ENCODE peak calls at places on chromosomes 11 and 22, in five cellular contexts. One of them, this sample, is unnamed.

GRCh38 chr11:108616549-108616948 is 23.0 kb upstream of the EXPH5 start:
- DNase-seq in activated CD4-positive, alpha-beta T cell treated with anti-CD3 and anti-CD28 coated beads, Interleukin-2, amount 10 ng/mL, durations not matched to agents 7 days and 5 days: no peak
- DNase-seq in Calu3: peak; percentile 22
- DNase-seq in mucosa of gallbladder: no peak
- DNase-seq in activated CD4-positive, alpha-beta memory T cell treated with anti-CD3 and anti-CD28 coated beads, Interleukin-2, amount 10 ng/mL, durations not matched to agents 7 days and 5 days: no peak
- DNase-seq in this sample: no peak

GRCh38 chr22:19871023-19871844 is 16.6 kb upstream of the GNB1L start:
- DNase-seq in mucosa of gallbladder: no peak
- DNase-seq in activated CD4-positive, alpha-beta memory T cell treated with anti-CD3 and anti-CD28 coated beads, Interleukin-2, amount 10 ng/mL, durations not matched to agents 7 days and 5 days: no peak
- DNase-seq in Calu3: no peak
- DNase-seq in activated CD4-positive, alpha-beta T cell treated with anti-CD3 and anti-CD28 coated beads, Interleukin-2, amount 10 ng/mL, durations not matched to agents 7 days and 5 days: no peak
- DNase-seq in this sample: no peak

GRCh38 chr22:33772793-33773192 is 147.5 kb downstream of the LARGE1 start:
- DNase-seq in mucosa of gallbladder: no peak
- DNase-seq in activated CD4-positive, alpha-beta memory T cell treated with anti-CD3 and anti-CD28 coated beads, Interleukin-2, amount 10 ng/mL, durations not matched to agents 7 days and 5 days: no peak
- DNase-seq in activated CD4-positive, alpha-beta T cell treated with anti-CD3 and anti-CD28 coated beads, Interleukin-2, amount 10 ng/mL, durations not matched to agents 7 days and 5 days: no peak
- DNase-seq in Calu3: no peak
- DNase-seq in this sample: no peak

GRCh38 chr11:2399488-2400068 is 972 bp upstream of the TSSC4 start:
- DNase-seq in activated CD4-positive, alpha-beta memory T cell treated with anti-CD3 and anti-CD28 coated beads, Interleukin-2, amount 10 ng/mL, durations not matched to agents 7 days and 5 days: no peak
- DNase-seq in Calu3: peak; percentile 29
- DNase-seq in mucosa of gallbladder: no peak
- DNase-seq in activated CD4-positive, alpha-beta T cell treated with anti-CD3 and anti-CD28 coated beads, Interleukin-2, amount 10 ng/mL, durations not matched to agents 7 days and 5 days: no peak
- DNase-seq in this sample: no peak

GRCh38 chr11:57622263-57622662 is 24.8 kb downstream of the SERPING1 start:
- DNase-seq in activated CD4-positive, alpha-beta memory T cell treated with anti-CD3 and anti-CD28 coated beads, Interleukin-2, amount 10 ng/mL, durations not matched to agents 7 days and 5 days: no peak
- DNase-seq in mucosa of gallbladder: no peak
- DNase-seq in activated CD4-positive, alpha-beta T cell treated with anti-CD3 and anti-CD28 coated beads, Interleukin-2, amount 10 ng/mL, durations not matched to agents 7 days and 5 days: no peak
- DNase-seq in Calu3: no peak
- DNase-seq in this sample: no peak

GRCh38 chr11:2826679-2827056 is 58.9 kb downstream of the CDKN1C start:
- DNase-seq in activated CD4-positive, alpha-beta memory T cell treated with anti-CD3 and anti-CD28 coated beads, Interleukin-2, amount 10 ng/mL, durations not matched to agents 7 days and 5 days: no peak
- DNase-seq in activated CD4-positive, alpha-beta T cell treated with anti-CD3 and anti-CD28 coated beads, Interleukin-2, amount 10 ng/mL, durations not matched to agents 7 days and 5 days: no peak
- DNase-seq in Calu3: no peak
- DNase-seq in mucosa of gallbladder: no peak
- DNase-seq in this sample: no peak

GRCh38 chr11:78015878-78016277 is 7.2 kb downstream of the KCTD14 start:
- DNase-seq in mucosa of gallbladder: no peak
- DNase-seq in activated CD4-positive, alpha-beta T cell treated with anti-CD3 and anti-CD28 coated beads, Interleukin-2, amount 10 ng/mL, durations not matched to agents 7 days and 5 days: no peak
- DNase-seq in Calu3: no peak
- DNase-seq in activated CD4-positive, alpha-beta memory T cell treated with anti-CD3 and anti-CD28 coated beads, Interleukin-2, amount 10 ng/mL, durations not matched to agents 7 days and 5 days: no peak
- DNase-seq in this sample: no peak

GRCh38 chr11:61075891-61076290 is 26.4 kb upstream of the CD5 start:
- DNase-seq in mucosa of gallbladder: no peak
- DNase-seq in activated CD4-positive, alpha-beta T cell treated with anti-CD3 and anti-CD28 coated beads, Interleukin-2, amount 10 ng/mL, durations not matched to agents 7 days and 5 days: no peak
- DNase-seq in Calu3: peak; percentile 68
- DNase-seq in activated CD4-positive, alpha-beta memory T cell treated with anti-CD3 and anti-CD28 coated beads, Interleukin-2, amount 10 ng/mL, durations not matched to agents 7 days and 5 days: no peak
- DNase-seq in this sample: no peak

GRCh38 chr22:22049684-22050083 is 67.1 kb upstream of the TOP3B start:
- DNase-seq in mucosa of gallbladder: no peak
- DNase-seq in Calu3: no peak
- DNase-seq in activated CD4-positive, alpha-beta memory T cell treated with anti-CD3 and anti-CD28 coated beads, Interleukin-2, amount 10 ng/mL, durations not matched to agents 7 days and 5 days: no peak
- DNase-seq in activated CD4-positive, alpha-beta T cell treated with anti-CD3 and anti-CD28 coated beads, Interleukin-2, amount 10 ng/mL, durations not matched to agents 7 days and 5 days: no peak
- DNase-seq in this sample: no peak

GRCh38 chr11:12930850-12931249 is 78.3 kb upstream of the RASSF10 start:
- DNase-seq in activated CD4-positive, alpha-beta T cell treated with anti-CD3 and anti-CD28 coated beads, Interleukin-2, amount 10 ng/mL, durations not matched to agents 7 days and 5 days: no peak
- DNase-seq in Calu3: no peak
- DNase-seq in mucosa of gallbladder: no peak
- DNase-seq in activated CD4-positive, alpha-beta memory T cell treated with anti-CD3 and anti-CD28 coated beads, Interleukin-2, amount 10 ng/mL, durations not matched to agents 7 days and 5 days: no peak
- DNase-seq in this sample: no peak

GRCh38 chr22:48541401-48542098 is 1286.1 kb downstream of the BRD1 start:
- DNase-seq in Calu3: no peak
- DNase-seq in activated CD4-positive, alpha-beta T cell treated with anti-CD3 and anti-CD28 coated beads, Interleukin-2, amount 10 ng/mL, durations not matched to agents 7 days and 5 days: no peak
- DNase-seq in activated CD4-positive, alpha-beta memory T cell treated with anti-CD3 and anti-CD28 coated beads, Interleukin-2, amount 10 ng/mL, durations not matched to agents 7 days and 5 days: no peak
- DNase-seq in mucosa of gallbladder: no peak
- DNase-seq in this sample: no peak

GRCh38 chr11:128472128-128473110 is 114.9 kb downstream of the ETS1 start:
- DNase-seq in activated CD4-positive, alpha-beta T cell treated with anti-CD3 and anti-CD28 coated beads, Interleukin-2, amount 10 ng/mL, durations not matched to agents 7 days and 5 days: peak; percentile 72
- DNase-seq in Calu3: no peak
- DNase-seq in activated CD4-positive, alpha-beta memory T cell treated with anti-CD3 and anti-CD28 coated beads, Interleukin-2, amount 10 ng/mL, durations not matched to agents 7 days and 5 days: no peak
- DNase-seq in mucosa of gallbladder: no peak
- DNase-seq in this sample: peak; percentile 78

GRCh38 chr22:29559030-29559429 is 5.5 kb upstream of the THOC5 start:
- DNase-seq in activated CD4-positive, alpha-beta memory T cell treated with anti-CD3 and anti-CD28 coated beads, Interleukin-2, amount 10 ng/mL, durations not matched to agents 7 days and 5 days: no peak
- DNase-seq in Calu3: no peak
- DNase-seq in activated CD4-positive, alpha-beta T cell treated with anti-CD3 and anti-CD28 coated beads, Interleukin-2, amount 10 ng/mL, durations not matched to agents 7 days and 5 days: no peak
- DNase-seq in mucosa of gallbladder: no peak
- DNase-seq in this sample: no peak

GRCh38 chr22:46421272-46421671 is 85.8 kb downstream of the TRMU start:
- DNase-seq in activated CD4-positive, alpha-beta memory T cell treated with anti-CD3 and anti-CD28 coated beads, Interleukin-2, amount 10 ng/mL, durations not matched to agents 7 days and 5 days: peak; percentile 22
- DNase-seq in mucosa of gallbladder: no peak
- DNase-seq in activated CD4-positive, alpha-beta T cell treated with anti-CD3 and anti-CD28 coated beads, Interleukin-2, amount 10 ng/mL, durations not matched to agents 7 days and 5 days: no peak
- DNase-seq in Calu3: no peak
- DNase-seq in this sample: peak; percentile 32

GRCh38 chr11:8698917-8699441 is 16.4 kb downstream of the RPL27A start:
- DNase-seq in activated CD4-positive, alpha-beta T cell treated with anti-CD3 and anti-CD28 coated beads, Interleukin-2, amount 10 ng/mL, durations not matched to agents 7 days and 5 days: no peak
- DNase-seq in activated CD4-positive, alpha-beta memory T cell treated with anti-CD3 and anti-CD28 coated beads, Interleukin-2, amount 10 ng/mL, durations not matched to agents 7 days and 5 days: no peak
- DNase-seq in Calu3: no peak
- DNase-seq in mucosa of gallbladder: no peak
- DNase-seq in this sample: no peak

GRCh38 chr11:17734986-17735822 is 623 bp downstream of the KCNC1 start:
- DNase-seq in activated CD4-positive, alpha-beta T cell treated with anti-CD3 and anti-CD28 coated beads, Interleukin-2, amount 10 ng/mL, durations not matched to agents 7 days and 5 days: peak; percentile 51
- DNase-seq in Calu3: peak; percentile 70
- DNase-seq in mucosa of gallbladder: peak; percentile 67
- DNase-seq in activated CD4-positive, alpha-beta memory T cell treated with anti-CD3 and anti-CD28 coated beads, Interleukin-2, amount 10 ng/mL, durations not matched to agents 7 days and 5 days: peak; percentile 44
- DNase-seq in this sample: peak; percentile 70

GRCh38 chr11:132114185-132114584 is 743.8 kb downstream of the NTM start:
- DNase-seq in activated CD4-positive, alpha-beta T cell treated with anti-CD3 and anti-CD28 coated beads, Interleukin-2, amount 10 ng/mL, durations not matched to agents 7 days and 5 days: no peak
- DNase-seq in Calu3: no peak
- DNase-seq in mucosa of gallbladder: no peak
- DNase-seq in activated CD4-positive, alpha-beta memory T cell treated with anti-CD3 and anti-CD28 coated beads, Interleukin-2, amount 10 ng/mL, durations not matched to agents 7 days and 5 days: no peak
- DNase-seq in this sample: no peak

GRCh38 chr22:37229805-37230672 is 14.0 kb downstream of the RAC2 start:
- DNase-seq in Calu3: no peak
- DNase-seq in activated CD4-positive, alpha-beta memory T cell treated with anti-CD3 and anti-CD28 coated beads, Interleukin-2, amount 10 ng/mL, durations not matched to agents 7 days and 5 days: peak; percentile 94
- DNase-seq in mucosa of gallbladder: peak; percentile 50
- DNase-seq in activated CD4-positive, alpha-beta T cell treated with anti-CD3 and anti-CD28 coated beads, Interleukin-2, amount 10 ng/mL, durations not matched to agents 7 days and 5 days: peak; percentile 95
- DNase-seq in this sample: peak; percentile 96

GRCh38 chr11:118914178-118914918 is 11.4 kb downstream of the BCL9L start:
- DNase-seq in Calu3: peak; percentile 78
- DNase-seq in activated CD4-positive, alpha-beta T cell treated with anti-CD3 and anti-CD28 coated beads, Interleukin-2, amount 10 ng/mL, durations not matched to agents 7 days and 5 days: peak; percentile 81
- DNase-seq in activated CD4-positive, alpha-beta memory T cell treated with anti-CD3 and anti-CD28 coated beads, Interleukin-2, amount 10 ng/mL, durations not matched to agents 7 days and 5 days: peak; percentile 84
- DNase-seq in mucosa of gallbladder: peak; percentile 38
- DNase-seq in this sample: peak; percentile 89

GRCh38 chr11:113998574-113998973 is 23.7 kb downstream of the HTR3A start:
- DNase-seq in activated CD4-positive, alpha-beta T cell treated with anti-CD3 and anti-CD28 coated beads, Interleukin-2, amount 10 ng/mL, durations not matched to agents 7 days and 5 days: no peak
- DNase-seq in Calu3: no peak
- DNase-seq in activated CD4-positive, alpha-beta memory T cell treated with anti-CD3 and anti-CD28 coated beads, Interleukin-2, amount 10 ng/mL, durations not matched to agents 7 days and 5 days: no peak
- DNase-seq in mucosa of gallbladder: no peak
- DNase-seq in this sample: no peak

GRCh38 chr11:126476256-126476970 is 120.9 kb downstream of the ST3GAL4 start:
- DNase-seq in Calu3: no peak
- DNase-seq in activated CD4-positive, alpha-beta memory T cell treated with anti-CD3 and anti-CD28 coated beads, Interleukin-2, amount 10 ng/mL, durations not matched to agents 7 days and 5 days: no peak
- DNase-seq in mucosa of gallbladder: no peak
- DNase-seq in activated CD4-positive, alpha-beta T cell treated with anti-CD3 and anti-CD28 coated beads, Interleukin-2, amount 10 ng/mL, durations not matched to agents 7 days and 5 days: no peak
- DNase-seq in this sample: no peak

GRCh38 chr22:41532908-41533825 is 11.1 kb downstream of the POLR3H start:
- DNase-seq in activated CD4-positive, alpha-beta memory T cell treated with anti-CD3 and anti-CD28 coated beads, Interleukin-2, amount 10 ng/mL, durations not matched to agents 7 days and 5 days: peak; percentile 79
- DNase-seq in mucosa of gallbladder: peak; percentile 65
- DNase-seq in Calu3: peak; percentile 79
- DNase-seq in activated CD4-positive, alpha-beta T cell treated with anti-CD3 and anti-CD28 coated beads, Interleukin-2, amount 10 ng/mL, durations not matched to agents 7 days and 5 days: peak; percentile 76
- DNase-seq in this sample: peak; percentile 80

GRCh38 chr11:110161061-110161460 is 67.9 kb downstream of the ZC3H12C start:
- DNase-seq in mucosa of gallbladder: no peak
- DNase-seq in activated CD4-positive, alpha-beta memory T cell treated with anti-CD3 and anti-CD28 coated beads, Interleukin-2, amount 10 ng/mL, durations not matched to agents 7 days and 5 days: no peak
- DNase-seq in Calu3: no peak
- DNase-seq in activated CD4-positive, alpha-beta T cell treated with anti-CD3 and anti-CD28 coated beads, Interleukin-2, amount 10 ng/mL, durations not matched to agents 7 days and 5 days: no peak
- DNase-seq in this sample: no peak

GRCh38 chr11:2745511-2745910 is 45.7 kb upstream of the KCNQ1OT1 start:
- DNase-seq in mucosa of gallbladder: no peak
- DNase-seq in activated CD4-positive, alpha-beta T cell treated with anti-CD3 and anti-CD28 coated beads, Interleukin-2, amount 10 ng/mL, durations not matched to agents 7 days and 5 days: no peak
- DNase-seq in Calu3: no peak
- DNase-seq in activated CD4-positive, alpha-beta memory T cell treated with anti-CD3 and anti-CD28 coated beads, Interleukin-2, amount 10 ng/mL, durations not matched to agents 7 days and 5 days: no peak
- DNase-seq in this sample: no peak

GRCh38 chr11:69358398-69359080 is 64.6 kb downstream of the MYEOV start:
- DNase-seq in Calu3: no peak
- DNase-seq in activated CD4-positive, alpha-beta T cell treated with anti-CD3 and anti-CD28 coated beads, Interleukin-2, amount 10 ng/mL, durations not matched to agents 7 days and 5 days: no peak
- DNase-seq in mucosa of gallbladder: no peak
- DNase-seq in activated CD4-positive, alpha-beta memory T cell treated with anti-CD3 and anti-CD28 coated beads, Interleukin-2, amount 10 ng/mL, durations not matched to agents 7 days and 5 days: no peak
- DNase-seq in this sample: peak; percentile 19

GRCh38 chr11:133639408-133639807 is 107.1 kb upstream of the OPCML start:
- DNase-seq in Calu3: no peak
- DNase-seq in mucosa of gallbladder: no peak
- DNase-seq in activated CD4-positive, alpha-beta T cell treated with anti-CD3 and anti-CD28 coated beads, Interleukin-2, amount 10 ng/mL, durations not matched to agents 7 days and 5 days: no peak
- DNase-seq in activated CD4-positive, alpha-beta memory T cell treated with anti-CD3 and anti-CD28 coated beads, Interleukin-2, amount 10 ng/mL, durations not matched to agents 7 days and 5 days: no peak
- DNase-seq in this sample: no peak

GRCh38 chr11:118304227-118304808 is at the start of gene CD3E:
- DNase-seq in mucosa of gallbladder: no peak
- DNase-seq in activated CD4-positive, alpha-beta memory T cell treated with anti-CD3 and anti-CD28 coated beads, Interleukin-2, amount 10 ng/mL, durations not matched to agents 7 days and 5 days: peak; percentile 80
- DNase-seq in activated CD4-positive, alpha-beta T cell treated with anti-CD3 and anti-CD28 coated beads, Interleukin-2, amount 10 ng/mL, durations not matched to agents 7 days and 5 days: peak; percentile 84
- DNase-seq in Calu3: no peak
- DNase-seq in this sample: peak; percentile 83

GRCh38 chr11:74992852-74993251 is 4.1 kb downstream of the NEU3 start:
- DNase-seq in mucosa of gallbladder: no peak
- DNase-seq in activated CD4-positive, alpha-beta T cell treated with anti-CD3 and anti-CD28 coated beads, Interleukin-2, amount 10 ng/mL, durations not matched to agents 7 days and 5 days: no peak
- DNase-seq in Calu3: no peak
- DNase-seq in activated CD4-positive, alpha-beta memory T cell treated with anti-CD3 and anti-CD28 coated beads, Interleukin-2, amount 10 ng/mL, durations not matched to agents 7 days and 5 days: no peak
- DNase-seq in this sample: no peak

GRCh38 chr11:111512296-111513239 is at the start of gene BTG4:
- DNase-seq in mucosa of gallbladder: no peak
- DNase-seq in Calu3: peak; percentile 15
- DNase-seq in activated CD4-positive, alpha-beta T cell treated with anti-CD3 and anti-CD28 coated beads, Interleukin-2, amount 10 ng/mL, durations not matched to agents 7 days and 5 days: peak; percentile 29
- DNase-seq in activated CD4-positive, alpha-beta memory T cell treated with anti-CD3 and anti-CD28 coated beads, Interleukin-2, amount 10 ng/mL, durations not matched to agents 7 days and 5 days: no peak
- DNase-seq in this sample: peak; percentile 37

GRCh38 chr11:13375798-13376197 is 87.2 kb downstream of the BTBD10 start:
- DNase-seq in Calu3: no peak
- DNase-seq in activated CD4-positive, alpha-beta T cell treated with anti-CD3 and anti-CD28 coated beads, Interleukin-2, amount 10 ng/mL, durations not matched to agents 7 days and 5 days: no peak
- DNase-seq in mucosa of gallbladder: no peak
- DNase-seq in activated CD4-positive, alpha-beta memory T cell treated with anti-CD3 and anti-CD28 coated beads, Interleukin-2, amount 10 ng/mL, durations not matched to agents 7 days and 5 days: no peak
- DNase-seq in this sample: no peak

GRCh38 chr11:1453611-1454386 is 32.8 kb downstream of the MOB2 start:
- DNase-seq in activated CD4-positive, alpha-beta T cell treated with anti-CD3 and anti-CD28 coated beads, Interleukin-2, amount 10 ng/mL, durations not matched to agents 7 days and 5 days: peak; percentile 69
- DNase-seq in activated CD4-positive, alpha-beta memory T cell treated with anti-CD3 and anti-CD28 coated beads, Interleukin-2, amount 10 ng/mL, durations not matched to agents 7 days and 5 days: peak; percentile 69
- DNase-seq in Calu3: peak; percentile 44
- DNase-seq in mucosa of gallbladder: peak; percentile 25
- DNase-seq in this sample: peak; percentile 80

GRCh38 chr11:116262370-116262769 is 510.4 kb downstream of the BUD13 start:
- DNase-seq in activated CD4-positive, alpha-beta T cell treated with anti-CD3 and anti-CD28 coated beads, Interleukin-2, amount 10 ng/mL, durations not matched to agents 7 days and 5 days: no peak
- DNase-seq in Calu3: no peak
- DNase-seq in activated CD4-positive, alpha-beta memory T cell treated with anti-CD3 and anti-CD28 coated beads, Interleukin-2, amount 10 ng/mL, durations not matched to agents 7 days and 5 days: no peak
- DNase-seq in mucosa of gallbladder: no peak
- DNase-seq in this sample: no peak

GRCh38 chr11:83249972-83250593 is 36.1 kb downstream of the CCDC90B start:
- DNase-seq in activated CD4-positive, alpha-beta memory T cell treated with anti-CD3 and anti-CD28 coated beads, Interleukin-2, amount 10 ng/mL, durations not matched to agents 7 days and 5 days: no peak
- DNase-seq in activated CD4-positive, alpha-beta T cell treated with anti-CD3 and anti-CD28 coated beads, Interleukin-2, amount 10 ng/mL, durations not matched to agents 7 days and 5 days: peak; percentile 40
- DNase-seq in Calu3: no peak
- DNase-seq in mucosa of gallbladder: no peak
- DNase-seq in this sample: no peak